ENCODE peak calls at places on chromosomes 16 and 17, in eight cellular contexts. F, S, O, I, D, L, G and X are unnamed samples.

GRCh38 chr16:89274561-89275283 is 57.2 kb downstream of the ZNF778 start:
- DNase-seq in F (no peak), S (no peak), O (peak), I (no peak), D (no peak), L (no peak), G (no peak), X (no peak)

GRCh38 chr17:39096435-39097158 is 54.8 kb downstream of the PLXDC1 start:
- DNase-seq in F (peak), S (no peak), O (no peak), I (no peak), D (no peak), L (no peak), G (no peak), X (no peak)

GRCh38 chr16:2981177-2981898 is 1.1 kb upstream of the PKMYT1 start:
- DNase-seq in F (no peak), S (no peak), O (no peak), I (no peak), D (no peak), L (no peak), G (no peak), X (no peak)

GRCh38 chr17:27481327-27481726 is 25.1 kb downstream of the KSR1 start:
- DNase-seq in F (no peak), S (no peak), O (peak), I (no peak), D (no peak), L (no peak), G (no peak), X (no peak)

GRCh38 chr16:89324056-89325010 is 106.8 kb downstream of the ZNF778 start:
- DNase-seq in F (no peak), S (peak), O (peak), I (peak), D (peak), L (no peak), G (no peak), X (peak)

GRCh38 chr17:3766783-3767182 is 34.2 kb downstream of the ITGAE start:
- DNase-seq in F (no peak), S (no peak), O (no peak), I (no peak), D (no peak), L (no peak), G (no peak), X (peak)

GRCh38 chr16:10754941-10755340 is 11.3 kb downstream of the NUBP1 start:
- DNase-seq in F (no peak), S (peak), O (no peak), I (no peak), D (peak), L (peak), G (no peak), X (no peak)

GRCh38 chr17:7141824-7142223 is 27.2 kb upstream of the ASGR2 start:
- DNase-seq in F (peak), S (no peak), O (peak), I (no peak), D (peak), L (peak), G (no peak), X (no peak)

GRCh38 chr17:78839762-78840529 is 668 bp downstream of the USP36 start:
- DNase-seq in F (peak), S (peak), O (peak), I (peak), D (peak), L (peak), G (peak), X (peak)

GRCh38 chr17:58121925-58122324 is 26.3 kb upstream of the OR4D1 start:
- DNase-seq in F (no peak), S (peak), O (no peak), I (no peak), D (peak), L (peak), G (no peak), X (no peak)

GRCh38 chr17:12553625-12554024 is 112.1 kb upstream of the MYOCD start:
- DNase-seq in F (no peak), S (no peak), O (no peak), I (no peak), D (no peak), L (no peak), G (no peak), X (no peak)

GRCh38 chr17:18038861-18039534 is at the start of the genes ATPAF2 and GID4:
- DNase-seq in F (peak), S (peak), O (peak), I (peak), D (peak), L (peak), G (peak), X (peak)
- TF ChIP-seq CTCF in F (no peak), S (peak), O (no peak), I (no peak), D (peak), L (peak), G (no peak), X (peak)

GRCh38 chr16:54174750-54175149 is 111.8 kb downstream of the IRX3 start:
- DNase-seq in F (no peak), S (no peak), O (no peak), I (no peak), D (no peak), L (no peak), G (no peak), X (no peak)
- TF ChIP-seq CTCF in F (no peak), S (no peak), O (no peak), I (no peak), D (no peak), L (no peak), G (no peak), X (no peak)

GRCh38 chr16:20385844-20386832 is 18.4 kb downstream of the PDILT start:
- DNase-seq in F (peak), S (peak), O (peak), I (peak), D (peak), L (peak), G (peak), X (no peak)
- TF ChIP-seq CTCF in F (peak), S (peak), O (peak), I (peak), D (peak), L (peak), G (peak), X (peak)

DNA sequence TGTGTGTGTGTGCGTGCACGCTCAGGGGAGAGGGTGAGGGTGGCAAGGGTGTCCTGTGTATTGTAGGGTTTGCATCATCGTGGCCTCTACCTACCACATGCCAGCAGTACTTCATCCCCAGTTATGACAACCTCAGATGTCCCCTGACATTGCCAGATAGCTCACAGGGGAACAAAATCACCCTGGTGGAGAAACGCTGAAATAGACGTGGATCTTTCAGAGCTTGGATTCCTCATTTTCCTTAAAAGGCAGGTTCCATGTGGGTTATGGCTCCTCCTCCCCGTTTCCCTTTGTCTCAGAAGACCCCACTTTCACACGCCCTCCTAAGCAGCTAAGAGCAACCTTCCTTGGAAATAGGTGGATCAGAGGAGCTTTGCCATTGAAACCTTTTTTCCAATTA is 75.2 kb upstream of the IRX3 start:
- DNase-seq in F (no peak), S (no peak), O (no peak), I (no peak), D (no peak), L (no peak), G (no peak), X (no peak)
- TF ChIP-seq CTCF in F (no peak), S (no peak), O (no peak), I (no peak), D (no peak), L (no peak), G (no peak), X (no peak)